ENCODE peak calls at places on chromosomes 16 and 17, in five cellular contexts. B, I, U, G and Z are unnamed samples.
A peak's percentile ranks its signal among the peaks of the same experiment; 100 is the strongest.

GRCh38 chr16:65070831-65071230 is 51.0 kb downstream of the CDH11 start:
- DNase-seq in B (peak; percentile 49), I (no peak), U (no peak), G (peak; percentile 82), Z (peak; percentile 27)

GRCh38 chr16:8945626-8946296 is 17.9 kb downstream of the USP7 start:
- DNase-seq in B (no peak), I (no peak), U (no peak), G (no peak), Z (no peak)

GRCh38 chr17:77963441-77963840 is 4.9 kb downstream of the TNRC6C start:
- DNase-seq in B (no peak), I (peak; percentile 66), U (no peak), G (peak; percentile 39), Z (peak; percentile 55)

GRCh38 chr17:59647288-59647687 is 27.6 kb downstream of the CLTC start:
- DNase-seq in B (no peak), I (no peak), U (no peak), G (no peak), Z (no peak)

GRCh38 chr17:3843935-3844516 is 2.0 kb downstream of the NCBP3 start:
- DNase-seq in B (peak; percentile 87), I (peak; percentile 52), U (no peak), G (peak; percentile 40), Z (peak; percentile 61)

GRCh38 chr16:35909351-35909954 is 2450.0 kb downstream of the TP53TG3F start:
- DNase-seq in B (no peak), I (no peak), U (no peak), G (no peak), Z (no peak)

GRCh38 chr17:56867948-56868376 is 34.0 kb downstream of the DGKE start:
- DNase-seq in B (no peak), I (no peak), U (no peak), G (peak; percentile 90), Z (no peak)

GRCh38 chr17:78357177-78357586 is 2.7 kb downstream of the SOCS3 start:
- DNase-seq in B (no peak), I (no peak), U (no peak), G (peak; percentile 82), Z (no peak)

GRCh38 chr16:31131841-31132271 is 3.7 kb downstream of the PRSS8 start:
- DNase-seq in B (no peak), I (no peak), U (no peak), G (no peak), Z (no peak)

GRCh38 chr16:31131416-31131815 is 4.1 kb downstream of the PRSS8 start:
- DNase-seq in B (no peak), I (no peak), U (no peak), G (no peak), Z (no peak)

GRCh38 chr16:31129568-31130335 is 5.8 kb downstream of the PRSS8 start:
- DNase-seq in B (no peak), I (no peak), U (no peak), G (no peak), Z (no peak)

GRCh38 chr16:31130336-31130812 is 5.2 kb downstream of the PRSS8 start:
- DNase-seq in B (no peak), I (no peak), U (no peak), G (no peak), Z (peak; percentile 64)

DNA sequence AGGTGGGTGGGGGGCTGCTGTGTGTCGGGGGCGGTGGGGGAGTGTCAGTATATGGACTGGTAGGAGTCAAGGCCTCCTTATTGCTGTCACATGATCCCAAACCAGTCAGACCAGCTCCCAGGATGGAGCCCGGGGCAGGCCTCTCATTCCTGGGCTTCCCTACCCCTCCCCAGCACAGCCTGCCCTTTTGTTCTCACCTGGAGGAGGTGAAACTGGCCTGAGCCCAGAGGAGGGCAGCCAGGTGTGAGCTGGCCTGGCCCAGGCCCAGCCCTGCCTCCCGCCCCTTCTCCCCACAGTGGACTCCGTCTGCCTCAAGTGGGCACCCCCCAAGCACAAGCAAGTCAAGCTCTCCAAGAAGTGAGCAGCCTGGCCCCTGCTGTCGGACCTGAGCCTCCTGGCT is 4.6 kb downstream of the PRSS8 start:
- DNase-seq in B (no peak), I (no peak), U (no peak), G (no peak), Z (no peak)
- TF ChIP-seq MYC in B (no peak), I (no peak), U (no peak), G (no peak), Z (no peak)

DNA sequence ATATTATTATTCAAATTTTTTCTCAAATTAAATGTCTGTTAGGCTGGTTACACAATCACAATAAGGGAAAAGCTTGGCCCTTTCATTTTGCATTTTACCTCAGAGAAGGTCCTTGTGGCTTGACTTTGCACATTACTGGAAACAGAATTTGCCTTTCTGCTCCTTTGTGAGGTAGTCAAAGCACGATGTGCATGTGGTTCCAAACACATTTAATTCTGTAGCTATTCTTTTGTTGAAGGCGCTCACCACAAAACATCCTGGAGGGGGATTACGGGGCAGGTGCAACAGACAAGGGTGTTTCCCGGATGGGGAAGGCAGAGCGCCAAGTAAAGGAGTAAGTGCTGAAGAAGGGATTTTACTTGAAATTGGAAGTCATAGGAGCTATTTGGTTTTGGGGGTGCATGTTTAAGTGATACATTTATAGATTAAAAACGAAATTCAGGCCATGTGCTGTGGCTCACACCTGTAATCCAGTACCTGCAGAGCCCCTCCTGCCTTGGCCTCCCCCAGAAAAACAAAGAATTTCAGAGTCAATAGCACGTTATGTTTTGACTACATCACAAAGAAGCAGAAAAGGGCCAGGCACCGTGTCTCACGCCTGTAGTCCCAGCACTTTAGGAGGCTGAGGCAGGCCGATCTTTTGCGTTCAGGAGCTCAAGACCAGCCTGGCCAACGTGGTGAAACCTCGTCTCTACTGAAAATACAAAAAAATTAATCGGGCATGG is 31.2 kb upstream of the TENT4B start:
- DNase-seq in B (no peak), I (no peak), U (peak; percentile 72), G (no peak), Z (no peak)
- TF ChIP-seq MYC in B (no peak), I (no peak), U (no peak), G (no peak), Z (no peak)

GRCh38 chr17:69655902-69656301 is 241.4 kb downstream of the MAP2K6 start:
- DNase-seq in B (no peak), I (no peak), U (no peak), G (no peak), Z (no peak)

GRCh38 chr17:69654981-69655581 is 240.6 kb downstream of the MAP2K6 start:
- DNase-seq in B (no peak), I (no peak), U (no peak), G (peak; percentile 6), Z (no peak)

GRCh38 chr17:69646729-69647128 is 232.2 kb downstream of the MAP2K6 start:
- DNase-seq in B (no peak), I (no peak), U (no peak), G (no peak), Z (no peak)

DNA sequence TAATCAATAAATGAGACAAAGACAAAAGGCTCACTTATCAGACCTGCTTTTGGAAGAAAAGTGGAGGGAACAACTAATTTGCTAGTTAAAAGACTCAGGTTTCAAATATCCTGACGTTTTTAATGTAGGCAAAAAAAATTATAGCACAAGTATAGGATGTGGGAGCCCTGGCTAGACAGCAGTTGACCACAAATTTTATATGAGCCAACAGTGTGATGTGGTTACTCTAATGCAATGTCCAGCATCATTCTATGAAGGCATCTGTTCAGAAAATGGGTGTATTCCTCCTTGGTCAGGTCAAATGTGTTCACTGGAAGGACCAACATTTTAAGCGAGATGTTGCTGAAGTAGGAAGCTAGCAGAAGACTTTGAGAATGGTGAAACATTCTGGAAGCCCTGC is 237.4 kb downstream of the MAP2K6 start:
- DNase-seq in B (no peak), I (no peak), U (no peak), G (no peak), Z (no peak)
- TF ChIP-seq MYC in B (no peak), I (no peak), U (no peak), G (no peak), Z (no peak)

GRCh38 chr16:77918792-77919707 is 103.3 kb upstream of the CLEC3A start:
- DNase-seq in B (no peak), I (no peak), U (no peak), G (peak; percentile 67), Z (no peak)
- TF ChIP-seq MYC in B (no peak), I (no peak), U (no peak), G (no peak), Z (no peak)

DNA sequence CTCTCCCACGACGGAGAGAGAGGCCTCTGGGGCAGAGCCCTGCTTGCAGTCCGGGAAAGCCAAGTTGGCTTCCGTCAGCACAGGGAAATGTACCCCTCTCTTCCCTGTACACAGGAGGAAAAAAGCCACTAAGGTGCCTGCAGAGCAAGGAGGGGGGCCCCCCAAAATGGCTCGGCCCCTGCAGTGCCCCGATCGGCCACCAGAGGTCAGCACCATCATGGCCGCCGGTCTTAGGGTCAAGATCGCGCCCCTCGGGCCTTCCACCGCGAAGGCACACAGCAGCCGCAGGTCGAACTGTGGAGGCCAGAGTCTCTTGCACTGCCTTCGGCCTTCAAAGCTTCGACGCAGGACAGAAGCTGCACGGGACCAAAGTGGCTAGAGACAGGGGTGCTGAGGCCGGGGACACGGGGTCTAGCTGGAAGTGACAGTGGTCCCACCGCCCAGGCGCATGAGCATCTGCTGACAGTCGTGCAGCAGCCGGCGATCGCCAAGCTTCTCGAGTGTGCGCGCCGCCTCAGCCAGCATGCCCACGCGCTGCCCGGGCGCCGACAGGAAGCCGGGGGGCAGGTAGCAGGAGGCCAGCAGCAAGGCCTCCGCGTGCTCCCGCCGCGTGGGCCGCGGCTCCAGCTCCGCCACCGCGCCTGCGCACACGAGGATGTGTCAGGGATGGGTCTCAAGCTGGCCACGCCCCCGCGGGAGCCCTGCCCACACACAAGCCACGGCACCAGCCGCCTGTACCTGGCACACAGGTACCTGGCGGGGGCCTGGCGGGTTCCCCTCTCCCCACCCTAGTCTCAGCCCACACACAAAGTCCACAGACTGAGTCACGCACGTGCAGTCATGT is 24.4 kb downstream of the SREBF1 start:
- DNase-seq in B (peak; percentile 82), I (peak; percentile 78), U (no peak), G (peak; percentile 68), Z (peak; percentile 71)
- TF ChIP-seq MYC in B (no peak), I (no peak), U (no peak), G (no peak), Z (no peak)

GRCh38 chr17:7315570-7316243 is 547 bp upstream of the GPS2 start:
- DNase-seq in B (no peak), I (no peak), U (no peak), G (no peak), Z (no peak)
- TF ChIP-seq MYC in B (no peak), I (no peak), U (no peak), G (no peak), Z (no peak)

GRCh38 chr16:2763173-2763572 is 10.7 kb downstream of the SRRM2 start:
- DNase-seq in B (no peak), I (no peak), U (no peak), G (no peak), Z (no peak)
- TF ChIP-seq MYC in B (no peak), I (no peak), U (no peak), G (no peak), Z (no peak)